ENCODE peak calls at places on chromosomes 2 and 18, in six cellular contexts. I is mammary epithelial cell, H is endothelial cell of umbilical vein, X is neuronal stem cell, U is fibroblast of lung, P is K562. Q is an unnamed sample.
A peak's percentile ranks its signal among the peaks of the same experiment; 100 is the strongest.

GRCh38 chr2:100197643-100198153 is 55.3 kb upstream of the AFF3 start:
- DNase-seq in U (peak; percentile 40), I (no peak), X (peak; percentile 36), H (peak; percentile 66), P (peak; percentile 57), Q (peak; percentile 91)

GRCh38 chr2:219997341-219997851 is 370.0 kb downstream of the SLC4A3 start:
- DNase-seq in X (peak; percentile 48), H (no peak), I (peak; percentile 11), U (peak; percentile 50), P (peak; percentile 37), Q (no peak)

GRCh38 chr18:75981102-75981501 is 513.9 kb downstream of the ZNF516 start:
- DNase-seq in P (no peak), U (no peak), X (no peak), I (no peak), H (no peak), Q (no peak)

GRCh38 chr2:178830451-178830850 is 23.2 kb upstream of the TTN start:
- DNase-seq in P (no peak), X (no peak), U (no peak), I (no peak), H (peak; percentile 42), Q (no peak)

GRCh38 chr18:48675912-48676311 is 137.1 kb downstream of the CTIF start:
- DNase-seq in H (no peak), P (no peak), X (no peak), I (no peak), U (no peak), Q (no peak)

GRCh38 chr18:524496-524895 is 24.0 kb upstream of the COLEC12 start:
- DNase-seq in H (peak; percentile 61), I (no peak), U (peak; percentile 63), X (no peak), P (no peak), Q (peak; percentile 37)

GRCh38 chr2:151886235-151886634 is 58.0 kb upstream of the ARL5A start:
- DNase-seq in X (no peak), H (peak; percentile 90), I (peak; percentile 17), P (no peak), U (no peak), Q (peak; percentile 37)

GRCh38 chr2:190481339-190481738 is 53.2 kb downstream of the NEMP2 start:
- DNase-seq in U (no peak), X (no peak), P (no peak), I (no peak), H (no peak), Q (no peak)

GRCh38 chr2:19538411-19538963 is 180.1 kb upstream of the OSR1 start:
- DNase-seq in U (peak; percentile 85), I (peak; percentile 99), H (peak; percentile 35), P (no peak), X (no peak), Q (peak; percentile 61)

GRCh38 chr2:53877112-53877511 is 17.3 kb upstream of the GPR75 start:
- DNase-seq in I (no peak), X (no peak), H (no peak), U (no peak), P (no peak), Q (no peak)

GRCh38 chr2:49490710-49491109 is 336.4 kb upstream of the FSHR start:
- DNase-seq in U (no peak), I (peak; percentile 35), H (no peak), P (peak; percentile 20), X (peak; percentile 12), Q (no peak)

GRCh38 chr18:58452392-58453166 is 176.3 kb downstream of the ALPK2 start:
- DNase-seq in I (no peak), H (no peak), X (no peak), U (no peak), P (no peak), Q (peak; percentile 60)

GRCh38 chr2:200658278-200658864 is 72.6 kb downstream of the AOX1 start:
- DNase-seq in P (no peak), H (no peak), X (no peak), U (peak; percentile 23), I (no peak), Q (no peak)

DNA sequence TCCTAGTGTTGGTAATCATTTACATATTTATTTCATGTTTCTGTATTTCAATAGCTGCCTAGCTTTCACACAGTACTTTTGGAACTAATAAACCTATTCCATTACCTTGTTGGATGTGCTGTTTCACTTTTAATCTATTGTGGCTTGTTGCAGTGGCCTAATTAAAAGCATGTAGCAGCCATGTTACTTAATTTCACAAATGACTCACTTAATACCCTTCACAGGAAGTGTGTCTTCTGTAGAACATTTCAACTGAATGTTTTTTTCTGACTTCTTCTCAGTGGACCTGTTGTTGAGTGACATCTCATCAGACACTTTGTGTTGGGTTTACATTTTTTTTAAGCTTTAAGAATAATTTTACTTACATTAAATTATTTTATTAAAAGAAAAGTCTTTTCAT is 260.5 kb upstream of the THUMPD2 start:
- DNase-seq in X (no peak), P (no peak), I (no peak), U (no peak), H (no peak), Q (no peak)
- H2AFZ ChIP-seq in X (no peak overlapping the region), P (no peak overlapping the region), I (no peak overlapping the region), U (no peak overlapping the region), H (no peak overlapping the region), Q (no peak overlapping the region)

GRCh38 chr2:1551905-1552304 is 138.6 kb downstream of the TPO start:
- DNase-seq in P (no peak), X (no peak), U (no peak), I (no peak), H (no peak), Q (no peak)
- H3K4me3 ChIP-seq in P (no peak overlapping the region), X (no peak overlapping the region), U (no peak overlapping the region), I (no peak overlapping the region), H (no peak overlapping the region), Q (no peak overlapping the region)

DNA sequence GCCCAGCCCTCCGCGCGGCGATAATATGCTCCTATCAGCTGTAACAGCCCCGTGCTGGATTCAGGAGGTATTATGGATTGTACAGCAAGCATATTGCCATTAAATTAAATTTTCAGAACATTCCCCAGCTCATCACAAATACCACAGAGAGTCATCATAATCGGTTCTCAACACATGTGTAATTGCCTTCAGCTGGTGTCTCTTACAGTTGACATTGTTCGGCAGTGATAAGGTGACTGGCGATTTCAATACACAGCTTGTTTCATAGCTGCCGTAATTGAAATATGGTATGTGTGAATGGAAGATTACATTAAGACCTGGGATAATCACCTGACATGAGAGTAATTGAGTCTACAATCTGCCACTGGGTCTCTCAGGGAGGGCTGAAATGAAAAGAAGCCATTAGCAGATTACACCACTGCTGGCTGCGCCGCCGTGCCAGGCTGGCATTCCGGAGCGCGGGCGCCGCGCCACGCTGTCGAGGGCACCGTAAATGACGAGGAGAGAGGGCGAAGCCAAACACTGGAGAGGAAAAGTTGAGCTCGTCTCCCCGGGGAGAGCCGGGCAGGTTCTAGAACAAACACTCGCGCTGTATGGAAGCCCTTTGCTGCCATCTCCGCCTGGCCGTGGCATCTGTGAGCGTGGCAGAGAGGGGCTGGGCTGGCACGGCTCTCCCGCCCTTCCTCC is 549.3 kb upstream of the SALL3 start:
- DNase-seq in P (peak; percentile 12), U (no peak), I (no peak), H (no peak), X (no peak), Q (no peak)
- H3K4me2 ChIP-seq in P (no peak overlapping the region), U (no peak overlapping the region), I (no peak overlapping the region), H (no peak overlapping the region), X (no peak overlapping the region), Q (no peak overlapping the region)

GRCh38 chr2:113124181-113124961 is 3.0 kb upstream of the IL1RN start:
- DNase-seq in I (peak; percentile 64), X (no peak), P (no peak), U (peak; percentile 25), H (no peak), Q (no peak)
- H2AFZ ChIP-seq in I (no peak overlapping the region), X (no peak overlapping the region), P (no peak overlapping the region), U (no peak overlapping the region), H (no peak overlapping the region), Q (peak overlapping the region; percentile 10)